ENCODE peak calls at places on chromosomes 13 and 19, in nine cellular contexts. Y, R, W, U, L, G, H, Z and D are unnamed samples.
A peak's percentile ranks its signal among the peaks of the same experiment; 100 is the strongest.

GRCh38 chr13:26664942-26665341 is 95.6 kb downstream of the GPR12 start:
- DNase-seq in Y (no peak), R (no peak), W (no peak), U (no peak), L (no peak), G (no peak), H (no peak), Z (no peak), D (no peak)

GRCh38 chr13:112702341-112702982 is 12.6 kb downstream of the ATP11A start:
- DNase-seq in Y (no peak), R (no peak), W (peak; percentile 56), U (peak; percentile 74), L (no peak), G (no peak), H (no peak), Z (no peak), D (no peak)

GRCh38 chr13:33455291-33455690 is 169.7 kb upstream of the STARD13 start:
- DNase-seq in Y (no peak), R (no peak), W (no peak), U (no peak), L (no peak), G (no peak), H (no peak), Z (no peak), D (no peak)

GRCh38 chr13:44191504-44192171 is 182.0 kb upstream of the SERP2 start:
- DNase-seq in Y (peak; percentile 75), R (peak; percentile 86), W (peak; percentile 77), U (peak; percentile 58), L (peak; percentile 61), G (peak; percentile 62), H (peak; percentile 22), Z (peak; percentile 67), D (peak; percentile 21)

GRCh38 chr19:6498294-6499036 is 3.6 kb downstream of the TUBB4A start:
- DNase-seq in Y (no peak), R (no peak), W (no peak), U (no peak), L (no peak), G (no peak), H (no peak), Z (no peak), D (no peak)

GRCh38 chr19:802888-803561 is 5.8 kb downstream of the PTBP1 start:
- DNase-seq in Y (no peak), R (no peak), W (no peak), U (peak; percentile 66), L (no peak), G (peak; percentile 21), H (peak; percentile 12), Z (peak; percentile 40), D (no peak)

GRCh38 chr19:41327499-41328156 is 17.7 kb downstream of the CCDC97 start:
- DNase-seq in Y (peak; percentile 85), R (peak; percentile 51), W (peak; percentile 83), U (peak; percentile 87), L (peak; percentile 58), G (peak; percentile 84), H (peak; percentile 82), Z (peak; percentile 69), D (peak; percentile 97)

GRCh38 chr13:77751513-77752456 is 54.3 kb downstream of the SLAIN1 start:
- DNase-seq in Y (peak; percentile 51), R (peak; percentile 62), W (no peak), U (no peak), L (peak; percentile 22), G (peak; percentile 12), H (no peak), Z (peak; percentile 29), D (no peak)

GRCh38 chr19:32407004-32407992 is 1.7 kb downstream of the DPY19L3 start:
- DNase-seq in Y (peak; percentile 77), R (peak; percentile 93), W (peak; percentile 74), U (peak; percentile 32), L (peak; percentile 49), G (no peak), H (peak; percentile 37), Z (peak; percentile 70), D (no peak)

GRCh38 chr19:34066007-34066656 is 106.2 kb upstream of the LSM14A start:
- DNase-seq in Y (no peak), R (no peak), W (no peak), U (peak; percentile 33), L (no peak), G (no peak), H (no peak), Z (no peak), D (no peak)

GRCh38 chr19:47152205-47152604 is 21.6 kb downstream of the SAE1 start:
- DNase-seq in Y (no peak), R (no peak), W (no peak), U (no peak), L (no peak), G (no peak), H (no peak), Z (no peak), D (no peak)

GRCh38 chr19:47151627-47152026 is 21.0 kb downstream of the SAE1 start:
- DNase-seq in Y (no peak), R (no peak), W (no peak), U (no peak), L (no peak), G (no peak), H (no peak), Z (no peak), D (no peak)

GRCh38 chr19:47155141-47155540 is 24.5 kb downstream of the SAE1 start:
- DNase-seq in Y (no peak), R (peak; percentile 53), W (no peak), U (no peak), L (no peak), G (peak; percentile 13), H (no peak), Z (no peak), D (no peak)

GRCh38 chr19:47152632-47153031 is 22.0 kb downstream of the SAE1 start:
- DNase-seq in Y (peak; percentile 31), R (no peak), W (no peak), U (no peak), L (no peak), G (no peak), H (no peak), Z (no peak), D (no peak)

GRCh38 chr19:47153266-47153665 is 22.6 kb downstream of the SAE1 start:
- DNase-seq in Y (no peak), R (no peak), W (no peak), U (no peak), L (no peak), G (no peak), H (no peak), Z (no peak), D (no peak)
- H3K36me3 ChIP-seq in Y (no peaks in the 10 kb centered on the region), R (peaks cover 34% of the 10 kb centered on the region), W (peaks cover 48% of the 10 kb centered on the region), U (peaks cover 43% of the 10 kb centered on the region), L (peaks cover 39% of the 10 kb centered on the region), G (peaks cover 14% of the 10 kb centered on the region), H (peaks cover 62% of the 10 kb centered on the region), Z (peaks cover 8% of the 10 kb centered on the region), D (peaks cover 30% of the 10 kb centered on the region)

GRCh38 chr19:46722004-46722380 is 5.1 kb upstream of the PRKD2 start:
- DNase-seq in Y (no peak), R (no peak), W (no peak), U (no peak), L (no peak), G (no peak), H (no peak), Z (peak; percentile 18), D (no peak)

GRCh38 chr19:46723023-46723461 is 6.1 kb upstream of the PRKD2 start:
- DNase-seq in Y (no peak), R (no peak), W (no peak), U (peak; percentile 55), L (no peak), G (no peak), H (no peak), Z (no peak), D (no peak)

GRCh38 chr19:46723471-46723870 is 6.6 kb upstream of the PRKD2 start:
- DNase-seq in Y (no peak), R (no peak), W (no peak), U (peak; percentile 32), L (no peak), G (no peak), H (no peak), Z (no peak), D (no peak)

GRCh38 chr19:46721269-46722003 is 4.5 kb upstream of the PRKD2 start:
- DNase-seq in Y (no peak), R (no peak), W (no peak), U (peak; percentile 93), L (no peak), G (no peak), H (no peak), Z (no peak), D (no peak)

DNA sequence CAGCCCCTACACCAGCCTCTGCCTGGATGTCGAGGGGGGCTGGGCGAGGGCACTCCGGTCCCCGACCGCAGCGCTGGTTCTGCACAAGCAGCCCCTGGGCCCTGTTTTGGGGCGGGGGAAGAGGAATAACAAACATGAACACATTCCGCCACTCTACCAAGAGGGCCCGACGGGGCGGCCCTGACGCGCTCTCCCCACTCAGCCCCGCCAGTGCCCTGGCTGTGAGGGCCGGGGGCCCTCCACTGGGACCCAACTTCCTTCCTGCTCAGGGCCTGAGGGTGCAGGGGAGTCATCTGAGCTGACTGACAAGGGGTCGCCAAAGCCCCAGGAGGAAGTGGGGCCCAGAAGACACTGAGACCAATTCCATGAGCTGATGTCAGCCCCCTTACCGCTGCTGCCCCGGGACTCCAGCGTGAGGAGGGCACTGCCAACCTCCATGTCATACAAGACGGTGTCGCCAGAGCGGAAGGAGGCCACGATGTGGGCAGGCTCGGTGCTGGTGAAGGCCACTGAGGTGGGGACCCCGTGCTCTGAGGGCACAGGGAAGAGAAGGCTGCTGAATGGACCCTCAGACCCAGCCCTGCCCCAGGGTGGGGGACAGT is 5.6 kb upstream of the PRKD2 start:
- DNase-seq in Y (no peak), R (no peak), W (no peak), U (peak; percentile 53), L (no peak), G (no peak), H (no peak), Z (no peak), D (no peak)
- H3K36me3 ChIP-seq in Y (peaks cover 11% of the 10 kb centered on the region), R (peaks cover 44% of the 10 kb centered on the region), W (peaks cover 77% of the 10 kb centered on the region), U (peaks cover 52% of the 10 kb centered on the region), L (peaks cover 18% of the 10 kb centered on the region), G (peaks cover 36% of the 10 kb centered on the region), H (peaks cover 88% of the 10 kb centered on the region), Z (peaks cover 47% of the 10 kb centered on the region), D (peaks cover 65% of the 10 kb centered on the region)

GRCh38 chr19:54114340-54114826 is 1.1 kb downstream of the TFPT start:
- DNase-seq in Y (peak; percentile 52), R (peak; percentile 57), W (peak; percentile 73), U (peak; percentile 71), L (peak; percentile 32), G (peak; percentile 49), H (no peak), Z (peak; percentile 53), D (peak; percentile 44)
- H3K36me3 ChIP-seq in Y (no peaks in the 10 kb centered on the region), R (peaks cover 15% of the 10 kb centered on the region), W (peaks cover 22% of the 10 kb centered on the region), U (peaks cover 18% of the 10 kb centered on the region), L (peaks cover 8% of the 10 kb centered on the region), G (peaks cover 15% of the 10 kb centered on the region), H (peaks cover 58% of the 10 kb centered on the region), Z (peaks cover 8% of the 10 kb centered on the region), D (peaks cover 25% of the 10 kb centered on the region)

DNA sequence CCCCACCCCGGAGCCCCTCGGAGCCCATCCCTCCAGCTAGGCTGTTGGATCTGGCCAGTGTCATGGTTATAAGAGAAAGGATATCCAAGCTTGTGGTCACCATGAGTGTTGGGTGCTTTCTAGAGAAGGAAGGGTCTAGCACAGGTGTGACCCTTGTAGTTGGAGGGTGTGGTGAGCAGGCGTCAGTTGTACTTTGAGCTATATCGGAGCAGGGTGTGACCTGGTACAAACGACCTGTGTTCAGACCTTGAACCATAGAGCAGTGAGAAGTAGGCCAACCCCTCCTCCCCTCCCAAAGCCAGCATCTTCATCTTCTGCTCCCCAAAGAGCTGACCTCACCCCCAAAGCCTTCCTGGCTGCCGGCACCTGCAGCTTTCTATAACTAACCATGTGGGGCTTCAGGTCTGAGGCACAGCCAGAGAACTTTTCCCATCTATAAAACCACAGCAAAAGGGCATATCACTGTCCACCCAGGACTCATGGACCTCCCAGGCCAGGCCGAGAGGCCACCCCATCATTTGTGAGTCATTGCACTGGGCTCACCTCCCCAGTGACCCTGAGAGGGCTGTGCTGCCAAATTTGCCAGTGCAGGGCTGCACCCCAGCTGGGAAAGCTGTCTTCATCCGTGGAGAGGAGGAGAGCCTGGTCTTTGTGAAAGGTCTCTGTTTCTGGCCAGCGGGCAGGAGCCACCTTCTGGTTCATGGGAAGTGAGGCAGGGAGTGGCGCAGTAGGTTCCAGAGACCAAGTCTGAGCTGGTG is 14.2 kb downstream of the RAB8A start:
- DNase-seq in Y (no peak), R (no peak), W (no peak), U (no peak), L (no peak), G (no peak), H (no peak), Z (no peak), D (no peak)
- H3K36me3 ChIP-seq in Y (peaks cover 4% of the 10 kb centered on the region), R (peaks cover 57% of the 10 kb centered on the region), W (peaks cover 89% of the 10 kb centered on the region), U (peaks cover 39% of the 10 kb centered on the region), L (peaks cover 25% of the 10 kb centered on the region), G (peaks cover 62% of the 10 kb centered on the region), H (peaks cover 94% of the 10 kb centered on the region), Z (peaks cover 27% of the 10 kb centered on the region), D (peaks cover 94% of the 10 kb centered on the region)